ENCODE peak calls at places on chromosome 10, in seven cellular contexts. One of them, this sample, is unnamed.

GRCh38 chr10:97399843-97400545 is 1.1 kb downstream of the RRP12 start:
- DNase-seq in kidney: no peak
- DNase-seq in fibroblast of lung: peak
- DNase-seq in epithelial cell of esophagus: peak
- DNase-seq in GM20000: peak
- DNase-seq in A549: peak
- DNase-seq in PC-3: peak
- DNase-seq in this sample: no peak

GRCh38 chr10:86068532-86069337 is 297.9 kb downstream of the GRID1 start:
- DNase-seq in kidney: no peak
- DNase-seq in fibroblast of lung: no peak
- DNase-seq in A549: no peak
- DNase-seq in epithelial cell of esophagus: no peak
- DNase-seq in GM20000: no peak
- DNase-seq in PC-3: no peak
- DNase-seq in this sample: no peak

GRCh38 chr10:7846591-7846990 is 28.3 kb downstream of the TAF3 start:
- DNase-seq in epithelial cell of esophagus: no peak
- DNase-seq in GM20000: no peak
- DNase-seq in A549: no peak
- DNase-seq in fibroblast of lung: no peak
- DNase-seq in PC-3: no peak
- DNase-seq in kidney: no peak
- DNase-seq in this sample: peak

GRCh38 chr10:26725837-26726727 is 28.6 kb downstream of the PDSS1 start:
- DNase-seq in kidney: peak
- DNase-seq in epithelial cell of esophagus: peak
- DNase-seq in GM20000: peak
- DNase-seq in PC-3: peak
- DNase-seq in fibroblast of lung: peak
- DNase-seq in A549: peak
- DNase-seq in this sample: peak

GRCh38 chr10:87740232-87740631 is 77.8 kb downstream of the ATAD1 start:
- DNase-seq in epithelial cell of esophagus: peak
- DNase-seq in fibroblast of lung: peak
- DNase-seq in kidney: no peak
- DNase-seq in PC-3: peak
- DNase-seq in GM20000: no peak
- DNase-seq in A549: peak
- DNase-seq in this sample: peak

GRCh38 chr10:34740321-34740720 is 74.8 kb downstream of the PARD3 start:
- DNase-seq in PC-3: no peak
- DNase-seq in A549: no peak
- DNase-seq in fibroblast of lung: no peak
- DNase-seq in epithelial cell of esophagus: no peak
- DNase-seq in GM20000: no peak
- DNase-seq in kidney: no peak
- DNase-seq in this sample: no peak

GRCh38 chr10:70664702-70665195 is 7.6 kb upstream of the ADAMTS14 start:
- DNase-seq in PC-3: peak
- DNase-seq in epithelial cell of esophagus: peak
- DNase-seq in GM20000: no peak
- DNase-seq in kidney: no peak
- DNase-seq in fibroblast of lung: peak
- DNase-seq in A549: no peak
- DNase-seq in this sample: peak

GRCh38 chr10:79178614-79179403 is 110.0 kb downstream of the ZMIZ1 start:
- DNase-seq in GM20000: no peak
- DNase-seq in epithelial cell of esophagus: no peak
- DNase-seq in fibroblast of lung: peak
- DNase-seq in PC-3: no peak
- DNase-seq in A549: no peak
- DNase-seq in kidney: peak
- DNase-seq in this sample: peak

GRCh38 chr10:24007359-24007758 is 201.6 kb upstream of the KIAA1217 start:
- DNase-seq in epithelial cell of esophagus: no peak
- DNase-seq in kidney: no peak
- DNase-seq in A549: no peak
- DNase-seq in fibroblast of lung: peak
- DNase-seq in GM20000: no peak
- DNase-seq in PC-3: no peak
- DNase-seq in this sample: no peak

GRCh38 chr10:126324826-126325225 is 63.5 kb downstream of the ADAM12 start:
- DNase-seq in kidney: no peak
- DNase-seq in GM20000: no peak
- DNase-seq in fibroblast of lung: no peak
- DNase-seq in epithelial cell of esophagus: no peak
- DNase-seq in A549: no peak
- DNase-seq in PC-3: no peak
- DNase-seq in this sample: no peak

GRCh38 chr10:13787015-13787421 is 200.3 kb downstream of the PRPF18 start:
- DNase-seq in PC-3: no peak
- DNase-seq in A549: peak
- DNase-seq in epithelial cell of esophagus: peak
- DNase-seq in kidney: no peak
- DNase-seq in fibroblast of lung: peak
- DNase-seq in GM20000: peak
- DNase-seq in this sample: no peak

GRCh38 chr10:13788701-13789447 is 202.1 kb downstream of the PRPF18 start:
- DNase-seq in kidney: no peak
- DNase-seq in GM20000: no peak
- DNase-seq in fibroblast of lung: peak
- DNase-seq in PC-3: no peak
- DNase-seq in epithelial cell of esophagus: no peak
- DNase-seq in A549: no peak
- DNase-seq in this sample: peak

GRCh38 chr10:13779748-13780147 is 193.0 kb downstream of the PRPF18 start:
- DNase-seq in A549: no peak
- DNase-seq in GM20000: no peak
- DNase-seq in fibroblast of lung: no peak
- DNase-seq in epithelial cell of esophagus: no peak
- DNase-seq in PC-3: no peak
- DNase-seq in kidney: no peak
- DNase-seq in this sample: no peak

GRCh38 chr10:13788320-13788600 is 201.5 kb downstream of the PRPF18 start:
- DNase-seq in kidney: no peak
- DNase-seq in epithelial cell of esophagus: no peak
- DNase-seq in GM20000: no peak
- DNase-seq in A549: no peak
- DNase-seq in PC-3: no peak
- DNase-seq in fibroblast of lung: peak
- DNase-seq in this sample: no peak

DNA sequence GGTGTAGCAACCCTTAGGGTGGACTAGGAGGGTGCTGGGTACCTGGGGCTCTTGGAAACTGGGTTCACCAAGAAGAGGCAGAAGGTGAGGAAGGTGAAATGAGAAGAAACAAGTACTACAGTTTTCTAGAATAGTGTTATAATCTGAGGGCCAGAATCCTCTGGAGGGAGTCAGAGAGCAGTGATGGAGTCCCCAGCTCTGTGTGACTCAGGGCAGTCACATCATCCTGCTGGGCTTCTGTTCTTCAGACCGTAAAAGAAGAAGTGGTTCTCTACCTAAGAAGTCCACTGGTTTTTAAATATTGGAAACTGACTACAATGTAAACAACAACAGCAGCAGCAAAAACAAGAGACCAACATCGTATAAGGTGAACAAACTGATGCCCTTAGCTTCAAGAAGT is 197.3 kb downstream of the PRPF18 start:
- DNase-seq in epithelial cell of esophagus: peak
- DNase-seq in PC-3: peak
- DNase-seq in fibroblast of lung: peak
- DNase-seq in A549: no peak
- DNase-seq in GM20000: peak
- DNase-seq in kidney: no peak
- DNase-seq in this sample: no peak
- TF ChIP-seq CTCF in epithelial cell of esophagus: peak
- TF ChIP-seq CTCF in PC-3: peak
- TF ChIP-seq CTCF in fibroblast of lung: peak
- TF ChIP-seq CTCF in A549: no peak
- TF ChIP-seq CTCF in GM20000: no peak
- TF ChIP-seq CTCF in kidney: no peak
- TF ChIP-seq CTCF in this sample: peak

GRCh38 chr10:91642831-91643692 is 10.2 kb upstream of the PPP1R3C start:
- DNase-seq in epithelial cell of esophagus: peak
- DNase-seq in kidney: no peak
- DNase-seq in PC-3: peak
- DNase-seq in GM20000: no peak
- DNase-seq in A549: no peak
- DNase-seq in fibroblast of lung: peak
- DNase-seq in this sample: peak

DNA sequence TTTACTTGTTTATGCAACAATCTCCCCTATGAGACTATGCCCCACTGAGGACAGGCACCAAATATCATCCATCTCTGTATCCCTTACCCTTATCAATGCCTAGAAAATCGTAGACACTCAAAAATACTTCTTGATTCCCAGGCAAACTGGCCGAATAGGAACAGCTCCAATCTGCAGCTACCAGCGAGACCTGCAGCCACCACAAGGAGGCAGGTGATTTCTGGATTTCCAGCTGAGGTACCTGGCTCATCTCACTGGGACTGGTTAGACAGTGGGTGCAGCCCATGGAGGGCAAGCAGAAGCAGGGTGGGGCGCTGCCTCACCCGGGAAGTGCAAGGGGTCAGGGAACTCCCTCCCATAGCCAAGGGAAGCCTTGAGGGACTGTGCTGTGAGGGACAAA is 10.8 kb upstream of the PPP1R3C start:
- DNase-seq in fibroblast of lung: no peak
- DNase-seq in GM20000: no peak
- DNase-seq in PC-3: peak
- DNase-seq in A549: peak
- DNase-seq in epithelial cell of esophagus: peak
- DNase-seq in kidney: no peak
- DNase-seq in this sample: no peak
- TF ChIP-seq CTCF in fibroblast of lung: peak
- TF ChIP-seq CTCF in GM20000: no peak
- TF ChIP-seq CTCF in PC-3: peak
- TF ChIP-seq CTCF in A549: peak
- TF ChIP-seq CTCF in epithelial cell of esophagus: peak
- TF ChIP-seq CTCF in kidney: peak
- TF ChIP-seq CTCF in this sample: no peak

DNA sequence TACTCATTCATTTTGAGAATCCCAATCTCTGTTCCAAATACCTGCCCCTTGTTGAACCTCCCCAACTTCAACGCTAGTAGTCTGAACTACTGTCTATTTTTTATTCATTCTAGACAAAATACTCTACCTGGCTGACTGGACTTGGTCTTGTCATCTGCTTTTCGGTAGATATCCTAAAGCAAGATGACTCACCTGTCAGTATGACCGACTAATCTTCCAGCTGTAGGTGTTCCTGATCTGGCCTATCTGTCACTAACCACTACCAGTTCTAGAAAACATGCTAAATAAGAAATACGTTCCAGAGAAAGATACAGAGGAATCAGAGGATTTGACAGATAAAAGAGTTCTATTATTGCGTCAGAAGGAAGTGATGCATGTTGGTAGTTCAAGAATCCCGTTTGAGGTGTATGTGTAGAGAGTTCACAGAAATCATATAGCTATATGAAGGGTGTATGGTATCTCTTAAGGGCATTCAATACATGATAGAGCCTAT is 81.1 kb downstream of the IDE start:
- DNase-seq in kidney: no peak
- DNase-seq in GM20000: no peak
- DNase-seq in PC-3: peak
- DNase-seq in epithelial cell of esophagus: peak
- DNase-seq in A549: no peak
- DNase-seq in fibroblast of lung: no peak
- DNase-seq in this sample: no peak
- TF ChIP-seq CTCF in kidney: no peak
- TF ChIP-seq CTCF in GM20000: no peak
- TF ChIP-seq CTCF in PC-3: no peak
- TF ChIP-seq CTCF in epithelial cell of esophagus: no peak
- TF ChIP-seq CTCF in A549: no peak
- TF ChIP-seq CTCF in fibroblast of lung: no peak
- TF ChIP-seq CTCF in this sample: no peak

GRCh38 chr10:73246783-73247508 is at the start of gene DNAJC9:
- DNase-seq in PC-3: peak
- DNase-seq in A549: peak
- DNase-seq in kidney: peak
- DNase-seq in fibroblast of lung: peak
- DNase-seq in GM20000: peak
- DNase-seq in epithelial cell of esophagus: peak
- DNase-seq in this sample: peak
- TF ChIP-seq CTCF in PC-3: peak
- TF ChIP-seq CTCF in A549: peak
- TF ChIP-seq CTCF in kidney: no peak
- TF ChIP-seq CTCF in fibroblast of lung: no peak
- TF ChIP-seq CTCF in GM20000: no peak
- TF ChIP-seq CTCF in epithelial cell of esophagus: peak
- TF ChIP-seq CTCF in this sample: no peak

GRCh38 chr10:2619472-2619871 is 447.9 kb upstream of the PFKP start:
- DNase-seq in GM20000: no peak
- DNase-seq in A549: peak
- DNase-seq in epithelial cell of esophagus: no peak
- DNase-seq in kidney: no peak
- DNase-seq in PC-3: peak
- DNase-seq in fibroblast of lung: no peak
- DNase-seq in this sample: no peak
- TF ChIP-seq CTCF in GM20000: no peak
- TF ChIP-seq CTCF in A549: peak
- TF ChIP-seq CTCF in epithelial cell of esophagus: no peak
- TF ChIP-seq CTCF in kidney: peak
- TF ChIP-seq CTCF in PC-3: peak
- TF ChIP-seq CTCF in fibroblast of lung: peak
- TF ChIP-seq CTCF in this sample: no peak

DNA sequence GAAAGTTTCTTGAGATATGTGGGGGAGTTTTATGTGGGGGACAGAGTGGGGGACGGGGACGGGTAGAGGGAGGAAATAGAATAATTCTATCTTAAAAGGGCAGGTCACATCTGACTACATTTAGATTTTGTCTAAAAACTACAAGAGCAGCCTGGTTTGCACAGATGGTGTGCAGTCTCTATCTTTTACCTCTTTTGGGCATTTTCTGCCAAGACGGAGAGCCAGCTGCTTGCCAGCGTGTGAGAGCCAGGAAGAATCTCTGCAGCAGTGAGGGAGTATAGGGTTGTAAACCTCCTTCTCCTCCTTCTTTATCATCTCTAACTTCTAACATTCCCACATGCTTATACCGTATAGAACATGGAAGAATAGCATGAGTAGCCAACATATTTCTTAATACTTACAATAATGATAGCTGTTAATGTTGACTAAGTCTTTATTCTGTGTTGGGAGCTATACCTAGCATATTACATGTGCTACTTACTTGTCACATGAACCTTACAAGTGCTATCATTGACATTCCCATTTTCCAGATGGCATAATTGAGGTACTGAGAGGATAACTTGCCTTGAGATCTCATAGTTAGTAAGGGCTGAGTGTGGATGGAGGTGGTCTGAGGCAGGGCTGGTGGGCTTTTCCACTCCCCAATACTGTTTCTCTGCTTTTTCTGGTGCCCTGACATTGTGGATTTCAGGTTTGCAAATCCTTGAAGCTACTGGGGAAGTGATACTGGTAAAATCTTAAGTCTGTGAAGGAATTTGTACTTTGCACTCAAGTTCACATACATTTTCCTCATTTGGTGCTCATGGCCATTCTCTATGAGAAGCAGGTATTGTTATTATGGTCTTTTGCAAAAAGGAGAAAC is 1.1 kb downstream of the ENTPD1 start:
- DNase-seq in PC-3: no peak
- DNase-seq in A549: no peak
- DNase-seq in kidney: no peak
- DNase-seq in fibroblast of lung: no peak
- DNase-seq in GM20000: no peak
- DNase-seq in epithelial cell of esophagus: no peak
- DNase-seq in this sample: peak
- TF ChIP-seq CTCF in PC-3: no peak
- TF ChIP-seq CTCF in A549: no peak
- TF ChIP-seq CTCF in kidney: no peak
- TF ChIP-seq CTCF in fibroblast of lung: no peak
- TF ChIP-seq CTCF in GM20000: no peak
- TF ChIP-seq CTCF in epithelial cell of esophagus: no peak
- TF ChIP-seq CTCF in this sample: no peak

This sample was measured in foreskin fibroblast.